ENCODE peak calls at places on chromosomes 16 and 17, in five cellular contexts. L is upper lobe of right lung, D is body of pancreas, Q is tibial artery, P is psoas muscle. M is an unnamed sample.
A peak's percentile ranks its signal among the peaks of the same experiment; 100 is the strongest.

GRCh38 chr17:79083191-79083971 is 8.8 kb downstream of the ENGASE start:
- DNase-seq in Q (no peak), L (no peak), P (peak; percentile 38), D (no peak), M (no peak)

GRCh38 chr16:16127469-16128116 is 95.7 kb downstream of the ABCC6 start:
- DNase-seq in P (peak; percentile 75), L (peak; percentile 72), D (peak; percentile 80), Q (peak; percentile 82), M (peak; percentile 5)

GRCh38 chr16:78133919-78134318 is 34.5 kb downstream of the WWOX start:
- DNase-seq in Q (no peak), P (no peak), L (no peak), D (no peak), M (no peak)

GRCh38 chr17:40290629-40291296 is 3.1 kb downstream of the CDC6 start:
- DNase-seq in P (no peak), D (peak; percentile 86), L (no peak), Q (no peak), M (peak; percentile 95)

GRCh38 chr17:40460585-40460975 is 17.3 kb downstream of the IGFBP4 start:
- DNase-seq in P (no peak), D (no peak), Q (no peak), L (no peak), M (no peak)

GRCh38 chr17:48392836-48393235 is 37.2 kb downstream of the SKAP1 start:
- DNase-seq in Q (no peak), D (no peak), P (no peak), L (no peak), M (no peak)

GRCh38 chr17:37147301-37147812 is 198.6 kb downstream of the AATF start:
- DNase-seq in D (no peak), P (no peak), Q (no peak), L (no peak), M (no peak)

GRCh38 chr17:79801156-79802038 is 4.5 kb upstream of the CBX8 start:
- DNase-seq in P (no peak), D (peak; percentile 31), Q (no peak), L (peak; percentile 68), M (no peak)

GRCh38 chr16:35750157-35750689 is 2290.8 kb downstream of the TP53TG3F start:
- DNase-seq in D (no peak), Q (no peak), L (no peak), P (no peak), M (no peak)

GRCh38 chr17:27244481-27245223 is 49.3 kb upstream of the WSB1 start:
- DNase-seq in L (peak; percentile 85), Q (peak; percentile 88), D (peak; percentile 79), P (peak; percentile 87), M (peak; percentile 92)

GRCh38 chr17:64938925-64939474 is 19.7 kb upstream of the LRRC37A3 start:
- DNase-seq in L (peak; percentile 84), P (peak; percentile 67), D (peak; percentile 42), Q (no peak), M (no peak)

GRCh38 chr17:34366529-34367107 is 3.6 kb upstream of the CCL1 start:
- DNase-seq in P (no peak), D (no peak), L (no peak), Q (no peak), M (no peak)

GRCh38 chr17:58085039-58085715 is 2.0 kb downstream of the DYNLL2 start:
- DNase-seq in L (no peak), Q (no peak), D (peak; percentile 5), P (no peak), M (no peak)

GRCh38 chr17:29151567-29151966 is 28.6 kb downstream of the MYO18A start:
- DNase-seq in Q (no peak), D (no peak), P (peak; percentile 8), L (no peak), M (no peak)

GRCh38 chr17:40021471-40021961 is 6.3 kb downstream of the CSF3 start:
- DNase-seq in L (no peak), D (no peak), Q (no peak), P (peak; percentile 88), M (peak; percentile 29)

GRCh38 chr17:63841350-63842172 is 924 bp downstream of the SMARCD2 start:
- DNase-seq in D (peak; percentile 65), P (peak; percentile 81), Q (peak; percentile 83), L (peak; percentile 80), M (no peak)

GRCh38 chr16:1554826-1555445 is 21.5 kb downstream of the TMEM204 start:
- DNase-seq in L (no peak), P (no peak), D (no peak), Q (no peak), M (no peak)

GRCh38 chr16:74868501-74868900 is 93.9 kb upstream of the FA2H start:
- DNase-seq in Q (no peak), P (no peak), L (no peak), D (no peak), M (no peak)

GRCh38 chr17:31061678-31062077 is 33.1 kb upstream of the NF1 start:
- DNase-seq in D (no peak), P (no peak), Q (no peak), L (no peak), M (no peak)

DNA sequence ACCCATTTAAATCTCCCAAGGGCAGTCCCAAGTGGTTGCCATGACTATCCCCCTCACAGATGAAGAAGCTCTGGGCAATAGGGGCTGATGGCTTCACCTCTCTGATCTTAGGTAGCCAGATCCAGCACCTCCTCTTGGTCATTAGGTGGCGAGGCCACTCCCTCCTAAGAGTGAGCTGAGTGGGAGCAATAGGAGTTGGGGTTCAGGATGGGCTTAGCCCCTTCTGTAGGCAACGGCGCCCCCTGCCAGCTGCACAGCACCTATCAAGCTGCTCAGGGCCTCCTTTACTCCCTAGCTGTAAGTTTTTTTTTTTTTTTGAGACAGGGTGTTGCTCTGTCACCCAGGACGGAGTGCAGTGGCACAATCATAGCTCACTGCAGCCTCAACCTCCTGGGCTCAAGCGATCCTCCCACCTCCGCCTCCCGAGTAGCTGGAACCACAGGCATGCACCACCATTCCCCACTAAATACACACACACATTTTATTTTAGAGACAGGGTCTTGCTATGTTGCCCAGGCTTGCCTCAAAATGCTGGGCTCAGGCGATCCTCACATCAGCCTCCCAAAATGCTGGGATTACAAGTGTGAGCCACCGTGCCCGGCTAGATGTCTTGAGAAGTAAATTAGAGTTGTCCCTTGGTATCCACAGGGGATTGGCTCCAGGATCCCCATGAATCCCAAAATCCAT is 3.5 kb upstream of the RRAD start:
- DNase-seq in P (peak; percentile 81), D (no peak), Q (no peak), L (no peak), M (no peak)
- TF ChIP-seq CTCF in P (peak; percentile 27), D (no peak), Q (peak; percentile 16), L (peak; percentile 31), M (peak; percentile 50)

GRCh38 chr16:89506113-89506504 is 2.1 kb upstream of the SPG7 start:
- DNase-seq in P (no peak), D (no peak), Q (no peak), L (no peak), M (no peak)

GRCh38 chr16:89504061-89504460 is 4.1 kb upstream of the SPG7 start:
- DNase-seq in P (no peak), D (no peak), Q (no peak), L (no peak), M (no peak)

GRCh38 chr16:89507219-89507833 is 877 bp upstream of the SPG7 start:
- DNase-seq in Q (no peak), P (no peak), D (no peak), L (no peak), M (no peak)

GRCh38 chr16:89506791-89507191 is 1.4 kb upstream of the SPG7 start:
- DNase-seq in D (no peak), Q (no peak), L (no peak), P (peak; percentile 37), M (no peak)

GRCh38 chr16:89505204-89506112 is 2.7 kb upstream of the SPG7 start:
- DNase-seq in Q (peak; percentile 89), D (peak; percentile 95), P (peak; percentile 92), L (peak; percentile 89), M (no peak)
- H3K4me3 ChIP-seq in Q (no peak overlapping the region), D (no peak overlapping the region), P (peak overlapping the region; percentile 22), L (peak overlapping the region; percentile 31), M (no peak overlapping the region)

GRCh38 chr16:67400901-67401300 is 7.6 kb upstream of the TPPP3 start:
- DNase-seq in P (peak; percentile 49), Q (no peak), L (no peak), D (no peak), M (no peak)

GRCh38 chr16:67398546-67399217 is 5.4 kb upstream of the TPPP3 start:
- DNase-seq in D (no peak), P (peak; percentile 42), Q (no peak), L (no peak), M (no peak)

GRCh38 chr16:67397812-67398545 is 4.7 kb upstream of the TPPP3 start:
- DNase-seq in P (peak; percentile 45), D (no peak), L (no peak), Q (no peak), M (no peak)

GRCh38 chr16:67399218-67399733 is 6.0 kb upstream of the TPPP3 start:
- DNase-seq in Q (no peak), D (peak; percentile 38), L (peak; percentile 83), P (peak; percentile 77), M (no peak)

DNA sequence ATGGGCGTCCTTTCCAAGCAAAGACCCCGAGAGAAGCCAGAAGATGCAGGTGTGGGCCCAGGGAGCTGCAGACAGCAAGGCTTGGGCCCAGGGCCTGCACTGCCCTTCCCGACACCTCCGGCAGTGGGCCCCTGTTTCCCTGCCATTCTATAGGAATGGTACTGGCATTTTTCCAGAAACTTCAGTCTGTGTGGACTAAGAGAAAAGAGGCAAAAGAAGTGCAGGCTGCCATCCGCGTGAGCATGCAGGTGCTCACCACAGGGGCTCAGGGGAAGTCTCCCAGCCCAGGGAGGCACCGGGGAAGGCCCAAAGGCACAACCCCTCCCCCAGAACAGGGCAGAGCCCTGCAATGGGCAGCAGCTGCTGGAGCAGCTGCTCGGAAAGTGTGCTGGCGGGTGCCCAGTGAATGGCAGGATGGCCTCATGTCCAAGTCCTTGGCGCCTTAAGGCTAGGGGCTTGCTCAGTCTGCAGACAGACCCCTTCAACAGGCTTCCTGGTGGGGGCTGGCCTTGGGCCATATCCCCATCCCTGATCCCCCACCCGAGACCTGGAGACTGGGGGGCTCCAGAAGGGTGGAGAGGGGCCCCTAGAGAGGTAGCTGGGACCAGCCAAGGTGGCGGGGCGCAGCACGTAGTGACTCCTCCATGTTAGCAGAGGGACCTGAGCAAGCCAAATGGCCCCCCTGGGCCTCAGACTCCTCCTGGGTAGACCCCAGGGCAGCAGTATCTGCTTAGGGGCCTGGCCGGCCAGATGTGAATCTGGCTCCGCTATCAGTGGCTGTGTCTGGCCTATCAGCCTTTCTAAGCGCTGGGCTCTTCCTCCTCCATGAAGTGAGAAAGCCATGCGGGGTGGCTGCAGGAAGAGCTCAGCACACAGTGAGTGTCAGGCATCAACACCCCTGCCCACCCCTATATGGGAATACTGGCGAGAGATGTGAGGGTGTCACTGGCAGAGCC is 6.7 kb upstream of the TPPP3 start:
- DNase-seq in L (no peak), Q (no peak), P (peak; percentile 67), D (no peak), M (no peak)
- TF ChIP-seq CTCF in L (no peak), Q (peak; percentile 0), P (no peak), D (peak; percentile 2), M (no peak)

DNA sequence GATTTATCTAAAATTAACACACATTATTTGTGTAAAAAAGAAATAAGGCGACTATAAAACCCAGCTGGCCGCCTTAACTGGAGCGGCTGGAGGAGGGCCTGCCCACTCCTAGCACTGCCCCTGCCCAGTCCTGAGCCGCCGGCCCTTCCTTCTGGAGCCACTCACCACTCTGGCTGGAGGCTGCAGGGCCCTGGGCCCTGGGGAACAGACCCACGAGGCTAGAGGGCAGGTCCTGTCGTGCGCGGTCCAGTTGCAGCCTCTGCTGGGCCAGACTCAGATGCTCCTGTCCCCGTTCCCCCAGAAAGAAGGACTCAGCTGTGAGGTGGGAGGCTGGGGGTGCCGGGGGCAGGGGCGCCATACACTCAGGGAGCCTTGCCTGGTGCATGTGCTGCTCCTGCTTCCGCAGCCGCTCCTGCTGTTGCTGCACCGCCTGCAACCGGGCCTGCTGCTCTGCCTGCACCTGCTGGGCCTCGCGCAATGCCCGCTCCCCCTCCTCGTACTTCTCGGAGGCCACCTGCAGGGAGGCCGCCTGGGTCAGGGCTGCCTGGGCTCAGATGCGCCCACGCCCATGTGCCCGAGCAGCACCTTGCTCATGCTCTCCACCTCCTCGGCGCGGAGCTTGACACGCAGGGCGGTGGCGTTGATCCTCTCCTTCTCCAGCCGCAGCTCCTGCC is 9.0 kb upstream of the MRPL38 start:
- DNase-seq in P (no peak), L (no peak), Q (no peak), D (no peak), M (no peak)
- H3K4me3 ChIP-seq in P (no peak overlapping the region), L (no peak overlapping the region), Q (no peak overlapping the region), D (no peak overlapping the region), M (no peak overlapping the region)

M was measured in AG09309.